ENCODE peak calls at places on chromosomes 2 and 18, in eight cellular contexts. B is NCI-H1105, F is H54, V is mammary epithelial cell, U is AG08396, E is foreskin fibroblast, N is occipital lobe, K is T-helper 17 cell. L is an unnamed sample.
A peak's percentile ranks its signal among the peaks of the same experiment; 100 is the strongest.

GRCh38 chr18:23805898-23806297 is 116.6 kb downstream of the LAMA3 start:
- DNase-seq in N (no peak), E (peak; percentile 83), U (no peak), F (no peak), K (no peak), B (no peak), V (peak; percentile 81), L (no peak)

GRCh38 chr2:233926806-233927205 is 9.6 kb downstream of the TRPM8 start:
- DNase-seq in N (no peak), B (no peak), V (peak; percentile 63), F (no peak), U (no peak), K (no peak), E (no peak), L (no peak)

GRCh38 chr2:191389288-191389687 is 144.1 kb downstream of the MYO1B start:
- DNase-seq in N (no peak), B (no peak), K (no peak), F (no peak), U (no peak), E (no peak), V (no peak), L (no peak)

GRCh38 chr2:46334389-46335345 is 37.5 kb downstream of the EPAS1 start:
- DNase-seq in V (peak; percentile 94), K (no peak), N (no peak), U (peak; percentile 65), E (peak; percentile 97), B (no peak), F (peak; percentile 55), L (peak; percentile 91)

GRCh38 chr2:33727361-33728032 is 128.4 kb upstream of the FAM98A start:
- DNase-seq in U (no peak), E (no peak), F (no peak), V (no peak), K (no peak), B (no peak), N (no peak), L (no peak)

GRCh38 chr2:112001136-112001764 is 53.8 kb upstream of the TMEM87B start:
- DNase-seq in N (no peak), B (no peak), E (no peak), F (no peak), V (no peak), U (no peak), K (no peak), L (no peak)

GRCh38 chr18:72542993-72543361 is 1.2 kb downstream of the CBLN2 start:
- DNase-seq in U (peak; percentile 12), K (no peak), N (no peak), V (peak; percentile 1), F (no peak), E (peak; percentile 12), B (peak; percentile 35), L (no peak)

GRCh38 chr2:191917967-191918651 is 71.2 kb upstream of the CAVIN2 start:
- DNase-seq in E (peak; percentile 23), U (no peak), K (no peak), V (no peak), N (no peak), F (no peak), B (peak; percentile 42), L (no peak)

GRCh38 chr2:29782087-29782486 is 139.3 kb downstream of the ALK start:
- DNase-seq in V (no peak), E (no peak), U (no peak), N (no peak), K (no peak), B (no peak), F (no peak), L (no peak)

GRCh38 chr2:7891312-7891711 is 790.5 kb upstream of the ID2 start:
- DNase-seq in E (no peak), K (no peak), B (no peak), U (no peak), N (no peak), F (no peak), V (no peak), L (no peak)

GRCh38 chr2:55418512-55419235 is 982 bp downstream of the CCDC88A start:
- DNase-seq in B (no peak), F (no peak), E (peak; percentile 20), V (peak; percentile 14), N (no peak), K (no peak), U (no peak), L (no peak)

GRCh38 chr18:2547477-2548087 is 23.7 kb downstream of the METTL4 start:
- DNase-seq in V (peak; percentile 19), F (no peak), B (peak; percentile 21), N (no peak), U (peak; percentile 34), E (peak; percentile 71), K (no peak), L (peak; percentile 36)

GRCh38 chr18:62828091-62828640 is 112.8 kb downstream of the PHLPP1 start:
- DNase-seq in K (no peak), F (no peak), U (no peak), V (no peak), N (no peak), E (peak; percentile 25), B (no peak), L (no peak)

GRCh38 chr2:240789051-240789453 is 31.0 kb downstream of the KIF1A start:
- DNase-seq in K (peak; percentile 5), B (no peak), U (no peak), F (no peak), N (no peak), E (no peak), V (no peak), L (no peak)

GRCh38 chr2:45307147-45307546 is 297.9 kb upstream of the SIX2 start:
- DNase-seq in F (no peak), E (no peak), V (no peak), K (no peak), N (no peak), U (no peak), B (no peak), L (no peak)

GRCh38 chr18:47997338-47997780 is 66.9 kb upstream of the SMAD2 start:
- DNase-seq in K (no peak), U (no peak), N (no peak), B (no peak), V (no peak), E (peak; percentile 7), F (no peak), L (no peak)

GRCh38 chr2:120783371-120783791 is 47.7 kb downstream of the GLI2 start:
- DNase-seq in B (no peak), K (no peak), N (no peak), E (peak; percentile 19), V (no peak), F (no peak), U (no peak), L (no peak)

GRCh38 chr2:173354601-173355131 is at the start of gene CDCA7:
- DNase-seq in K (peak; percentile 42), N (peak; percentile 3), V (peak; percentile 62), E (peak; percentile 81), U (peak; percentile 84), F (peak; percentile 77), B (peak; percentile 53), L (no peak)

GRCh38 chr2:219509780-219510511 is 4.3 kb upstream of the ASIC4 start:
- DNase-seq in B (no peak), F (peak; percentile 60), V (no peak), K (peak; percentile 24), N (no peak), U (peak; percentile 75), E (peak; percentile 82), L (no peak)

GRCh38 chr2:179569834-179570233 is 291.6 kb downstream of the ZNF385B start:
- DNase-seq in U (peak; percentile 16), E (peak; percentile 80), V (peak; percentile 82), K (no peak), N (no peak), F (no peak), B (no peak), L (peak; percentile 10)

GRCh38 chr2:199370150-199370780 is 87.5 kb downstream of the SATB2 start:
- DNase-seq in E (no peak), U (no peak), B (no peak), V (no peak), F (no peak), K (no peak), N (no peak), L (no peak)

GRCh38 chr2:128157644-128158043 is 66.6 kb downstream of the UGGT1 start:
- DNase-seq in U (no peak), N (no peak), E (no peak), B (no peak), K (no peak), V (no peak), F (no peak), L (no peak)

GRCh38 chr2:226758886-226759660 is 40.5 kb downstream of the IRS1 start:
- DNase-seq in V (peak; percentile 39), F (no peak), B (no peak), E (peak; percentile 90), U (no peak), N (no peak), K (no peak), L (peak; percentile 48)

GRCh38 chr2:172437419-172438063 is 10.2 kb downstream of the ITGA6 start:
- DNase-seq in E (no peak), N (no peak), B (no peak), K (no peak), V (no peak), F (no peak), U (no peak), L (no peak)

GRCh38 chr2:49294225-49294624 is 139.9 kb upstream of the FSHR start:
- DNase-seq in E (no peak), B (no peak), K (no peak), V (no peak), N (no peak), F (no peak), U (no peak), L (no peak)